ENCODE peak calls at places on chromosomes 7 and 10, in ten cellular contexts. W is fibroblast of lung, S is esophagus squamous epithelium, G is neuronal stem cell, P is adrenal gland, O is GM12878, V is MM.1S, E is prostate gland, Q is heart left ventricle, Z is heart right ventricle. Y is an unnamed sample.

GRCh38 chr7:124032369-124033092 is at the start of gene TMEM229A:
- DNase-seq in E (peak; percentile 8), O (no peak), Z (peak; percentile 22), G (peak; percentile 57), S (no peak), V (peak; percentile 49), Q (peak; percentile 65), P (peak; percentile 37), W (peak; percentile 48), Y (no peak)

GRCh38 chr7:139232377-139232717 is 1.3 kb downstream of the UBN2 start:
- DNase-seq in O (no peak), P (no peak), E (peak; percentile 22), W (no peak), Z (no peak), Q (no peak), G (no peak), V (peak; percentile 42), S (no peak), Y (no peak)

GRCh38 chr10:24857001-24857695 is 95.3 kb downstream of the PRTFDC1 start:
- DNase-seq in O (no peak), W (no peak), V (no peak), G (no peak), Q (no peak), P (no peak), Z (no peak), S (no peak), E (no peak), Y (no peak)

GRCh38 chr10:82267014-82267413 is 392.0 kb downstream of the NRG3 start:
- DNase-seq in W (peak; percentile 51), P (no peak), V (no peak), S (no peak), G (no peak), Q (no peak), Z (no peak), O (no peak), E (no peak), Y (no peak)

GRCh38 chr10:75356484-75356883 is 45.1 kb downstream of the ZNF503 start:
- DNase-seq in G (no peak), V (no peak), O (no peak), W (no peak), Q (no peak), Z (no peak), P (no peak), S (no peak), E (no peak), Y (no peak)

GRCh38 chr7:150753826-150754603 is 16.8 kb downstream of the GIMAP5 start:
- DNase-seq in G (no peak), Q (no peak), E (no peak), S (no peak), P (no peak), Z (no peak), V (peak; percentile 25), O (no peak), W (no peak), Y (no peak)

GRCh38 chr10:8048281-8049008 is 6.0 kb upstream of the GATA3 start:
- DNase-seq in Z (no peak), P (no peak), O (no peak), G (no peak), S (no peak), V (no peak), Q (peak; percentile 42), E (no peak), W (no peak), Y (no peak)

GRCh38 chr7:3537210-3537875 is 236.3 kb downstream of the SDK1 start:
- DNase-seq in Z (no peak), E (no peak), P (no peak), Q (no peak), W (peak; percentile 78), O (no peak), S (no peak), G (no peak), V (no peak), Y (no peak)

GRCh38 chr7:38211940-38212339 is 33.9 kb downstream of the STARD3NL start:
- DNase-seq in S (no peak), G (no peak), O (no peak), V (no peak), E (no peak), Q (no peak), Z (no peak), W (peak; percentile 56), P (no peak), Y (no peak)

GRCh38 chr10:17003151-17003550 is 126.5 kb downstream of the CUBN start:
- DNase-seq in O (no peak), W (peak; percentile 98), V (no peak), Z (no peak), E (no peak), Q (no peak), S (no peak), G (no peak), P (peak; percentile 42), Y (no peak)

GRCh38 chr7:4006687-4007086 is 675.4 kb upstream of the FOXK1 start:
- DNase-seq in G (no peak), O (no peak), P (no peak), V (no peak), Q (no peak), E (peak; percentile 77), W (peak; percentile 6), Z (no peak), S (no peak), Y (no peak)

GRCh38 chr7:15397921-15398560 is 163.8 kb downstream of the AGMO start:
- DNase-seq in W (peak; percentile 43), O (no peak), P (no peak), Z (no peak), G (no peak), V (no peak), E (no peak), S (no peak), Q (no peak), Y (no peak)

GRCh38 chr10:69348824-69349541 is 67.7 kb downstream of the TACR2 start:
- DNase-seq in G (no peak), O (no peak), W (peak; percentile 96), Z (no peak), E (no peak), Q (no peak), S (no peak), V (no peak), P (peak; percentile 25), Y (peak; percentile 93)

GRCh38 chr7:142934056-142934455 is 510 bp upstream of the TRPV5 start:
- DNase-seq in S (no peak), W (no peak), Z (no peak), V (no peak), G (no peak), P (no peak), O (no peak), E (no peak), Q (no peak), Y (no peak)

GRCh38 chr10:51117053-51117660 is 42.9 kb downstream of the PRKG1 start:
- DNase-seq in Q (no peak), S (no peak), W (peak; percentile 23), O (no peak), V (no peak), P (no peak), E (no peak), G (no peak), Z (no peak), Y (no peak)

GRCh38 chr10:34780818-34781380 is 34.2 kb downstream of the PARD3 start:
- DNase-seq in V (peak; percentile 79), E (no peak), O (peak; percentile 47), S (no peak), Z (peak; percentile 66), W (peak; percentile 59), Q (peak; percentile 71), G (no peak), P (peak; percentile 54), Y (no peak)

GRCh38 chr7:84800846-84801245 is 386.0 kb downstream of the SEMA3D start:
- DNase-seq in O (no peak), P (no peak), Z (no peak), S (no peak), W (no peak), E (no peak), G (no peak), Q (no peak), V (no peak), Y (no peak)

GRCh38 chr10:126349096-126349495 is 39.2 kb downstream of the ADAM12 start:
- DNase-seq in O (no peak), P (no peak), V (no peak), Q (no peak), G (no peak), E (no peak), W (no peak), Z (no peak), S (no peak), Y (no peak)

GRCh38 chr7:147674705-147675104 is 915.9 kb upstream of the C7orf33 start:
- DNase-seq in E (no peak), G (no peak), O (no peak), P (no peak), V (no peak), Q (no peak), Z (no peak), W (no peak), S (no peak), Y (no peak)

GRCh38 chr10:16599662-16600061 is 78.0 kb upstream of the C1QL3 start:
- DNase-seq in O (no peak), Z (no peak), V (no peak), Q (no peak), P (no peak), G (no peak), W (no peak), E (no peak), S (no peak), Y (no peak)

GRCh38 chr10:28678687-28679457 is 1.6 kb downstream of the BAMBI start:
- DNase-seq in O (no peak), Z (no peak), P (no peak), Q (no peak), E (no peak), S (no peak), V (no peak), W (peak; percentile 61), G (no peak), Y (peak; percentile 49)

GRCh38 chr7:105773030-105773460 is 103.4 kb downstream of the ATXN7L1 start:
- DNase-seq in V (no peak), S (no peak), W (no peak), O (no peak), G (no peak), Q (no peak), E (no peak), P (no peak), Z (no peak), Y (no peak)
- H3K4me1 ChIP-seq in V (no peaks in the 10 kb centered on the region), S (no peaks in the 10 kb centered on the region), W (peaks cover 43% of the 10 kb centered on the region), O (peaks cover 13% of the 10 kb centered on the region), G (peaks cover 12% of the 10 kb centered on the region), Q (peaks cover 7% of the 10 kb centered on the region), E (no peaks in the 10 kb centered on the region), P (peaks cover 25% of the 10 kb centered on the region), Z (peaks cover 19% of the 10 kb centered on the region), Y (no peaks in the 10 kb centered on the region)

GRCh38 chr10:1402016-1402820 is 335.1 kb downstream of the ADARB2 start:
- DNase-seq in S (no peak), O (no peak), Q (no peak), W (no peak), G (no peak), P (no peak), V (no peak), E (no peak), Z (no peak), Y (peak; percentile 43)
- H3K9me3 ChIP-seq in S (no peaks in the 10 kb centered on the region), O (no peaks in the 10 kb centered on the region), Q (no peaks in the 10 kb centered on the region), W (no peaks in the 10 kb centered on the region), G (no peaks in the 10 kb centered on the region), P (no peaks in the 10 kb centered on the region), V (no peaks in the 10 kb centered on the region), E (no peaks in the 10 kb centered on the region), Z (no peaks in the 10 kb centered on the region), Y (no peaks in the 10 kb centered on the region)

GRCh38 chr10:45417746-45418145 is 43.7 kb downstream of the ALOX5 start:
- DNase-seq in V (no peak), G (no peak), Z (no peak), O (no peak), W (no peak), E (no peak), S (no peak), P (no peak), Q (no peak), Y (no peak)
- H3K27ac ChIP-seq in V (no peak overlapping the region), G (no peak overlapping the region), Z (peak overlapping the region; percentile 97), O (no peak overlapping the region), W (no peak overlapping the region), E (no peak overlapping the region), S (peak overlapping the region; percentile 94), P (no peak overlapping the region), Q (no peak overlapping the region), Y (peak overlapping the region; percentile 87)

GRCh38 chr7:77839919-77840318 is 41.3 kb downstream of the PHTF2 start:
- DNase-seq in V (no peak), S (no peak), G (no peak), W (no peak), Q (no peak), P (no peak), Z (no peak), E (no peak), O (no peak), Y (no peak)
- H3K4me1 ChIP-seq in V (no peaks in the 10 kb centered on the region), S (no peaks in the 10 kb centered on the region), G (no peaks in the 10 kb centered on the region), W (no peaks in the 10 kb centered on the region), Q (peaks cover 3% of the 10 kb centered on the region), P (no peaks in the 10 kb centered on the region), Z (peaks cover 10% of the 10 kb centered on the region), E (no peaks in the 10 kb centered on the region), O (no peaks in the 10 kb centered on the region), Y (peaks cover 13% of the 10 kb centered on the region)